ENCODE peak calls at places on chromosomes 5 and 9, in ten cellular contexts. Y is AG08395, B is HCT116, E is MV-4-11, G is GM23248, R is neural crest cell, T is hepatic stellate cell, K is SW480, C is sigmoid colon, V is omental fat pad. Q is an unnamed sample.

GRCh38 chr5:60826653-60827052 is 17.4 kb downstream of the ELOVL7 start:
- DNase-seq in Y (no peak), B (no peak), E (peak), G (no peak), R (no peak), T (no peak), K (no peak), C (no peak), V (no peak), Q (no peak)

GRCh38 chr5:176888016-176888864 is 10.9 kb downstream of the HK3 start:
- DNase-seq in Y (no peak), B (no peak), E (no peak), G (no peak), R (no peak), T (no peak), K (no peak), C (peak), V (no peak), Q (no peak)

GRCh38 chr9:99391937-99392574 is 170.0 kb downstream of the SEC61B start:
- DNase-seq in Y (no peak), B (no peak), E (no peak), G (no peak), R (no peak), T (no peak), K (no peak), C (no peak), V (no peak), Q (no peak)

GRCh38 chr9:6414291-6414690 is 1.3 kb downstream of the UHRF2 start:
- DNase-seq in Y (peak), B (no peak), E (no peak), G (peak), R (no peak), T (peak), K (peak), C (no peak), V (no peak), Q (peak)

GRCh38 chr9:18795947-18796705 is 236.9 kb downstream of the SAXO1 start:
- DNase-seq in Y (peak), B (no peak), E (no peak), G (peak), R (no peak), T (no peak), K (no peak), C (no peak), V (no peak), Q (no peak)

GRCh38 chr5:176473335-176474006 is 25.3 kb downstream of the FAF2 start:
- DNase-seq in Y (no peak), B (no peak), E (no peak), G (no peak), R (no peak), T (no peak), K (no peak), C (no peak), V (no peak), Q (peak)

GRCh38 chr9:89668216-89668867 is 63.5 kb downstream of the GADD45G start:
- DNase-seq in Y (no peak), B (no peak), E (peak), G (no peak), R (no peak), T (no peak), K (no peak), C (no peak), V (no peak), Q (no peak)

GRCh38 chr9:121757286-121757595 is 105.8 kb downstream of the DAB2IP start:
- DNase-seq in Y (no peak), B (no peak), E (no peak), G (no peak), R (no peak), T (no peak), K (no peak), C (no peak), V (no peak), Q (no peak)

GRCh38 chr9:106621299-106621920 is 241.6 kb upstream of the ZNF462 start:
- DNase-seq in Y (peak), B (no peak), E (no peak), G (peak), R (peak), T (no peak), K (no peak), C (no peak), V (no peak), Q (no peak)

GRCh38 chr5:115530426-115530825 is 14.1 kb downstream of the FEM1C start:
- DNase-seq in Y (peak), B (no peak), E (no peak), G (peak), R (no peak), T (no peak), K (no peak), C (no peak), V (no peak), Q (no peak)

Q was measured in ELR.